ENCODE peak calls at places on chromosomes 7 and 10, in four cellular contexts. S is mesenchymal stem cell, X is A673, D is HCT116. V is an unnamed sample. For H3K4me1, the result is how much of the 10 kb centered on the place peaks cover.

GRCh38 chr7:75604408-75604807 is 112.3 kb downstream of the SPDYE5 start:
- DNase-seq in S (no peak), X (no peak), D (no peak), V (no peak)

GRCh38 chr10:117391436-117392205 is 16.4 kb upstream of the PDZD8 start:
- DNase-seq in S (no peak), X (no peak), D (no peak), V (no peak)

GRCh38 chr10:77034795-77035194 is 602.8 kb downstream of the KCNMA1 start:
- DNase-seq in S (no peak), X (no peak), D (no peak), V (no peak)

GRCh38 chr7:155009570-155010157 is 6.7 kb upstream of the PAXIP1 start:
- DNase-seq in S (peak), X (peak), D (peak), V (no peak)

GRCh38 chr7:6917258-6917657 is 91.2 kb upstream of the CCZ1B start:
- DNase-seq in S (no peak), X (no peak), D (no peak), V (no peak)

GRCh38 chr10:21989453-21990154 is 13.9 kb downstream of the DNAJC1 start:
- DNase-seq in S (peak), X (peak), D (peak), V (peak)

GRCh38 chr10:36671607-36672006 is 453.8 kb upstream of the ANKRD30A start:
- DNase-seq in S (peak), X (no peak), D (no peak), V (peak)

GRCh38 chr10:130425169-130425568 is 289.0 kb downstream of the GLRX3 start:
- DNase-seq in S (no peak), X (no peak), D (no peak), V (no peak)

GRCh38 chr10:101829561-101830315 is 11.5 kb upstream of the OGA start:
- DNase-seq in S (no peak), X (peak), D (no peak), V (no peak)

GRCh38 chr7:2120251-2120660 is 112.5 kb downstream of the MAD1L1 start:
- DNase-seq in S (no peak), X (no peak), D (no peak), V (no peak)

GRCh38 chr7:106630648-106631047 is 30.3 kb downstream of the CCDC71L start:
- DNase-seq in S (no peak), X (no peak), D (no peak), V (no peak)

GRCh38 chr7:112143567-112143966 is 62.6 kb downstream of the DOCK4 start:
- DNase-seq in S (peak), X (no peak), D (no peak), V (peak)

GRCh38 chr7:324011-324410 is 34.0 kb downstream of the FOXL3 start:
- DNase-seq in S (no peak), X (no peak), D (no peak), V (no peak)

GRCh38 chr10:33803248-33803647 is 468.8 kb upstream of the NRP1 start:
- DNase-seq in S (no peak), X (no peak), D (peak), V (peak)

GRCh38 chr7:24197852-24198251 is 86.1 kb upstream of the NPY start:
- DNase-seq in S (peak), X (peak), D (no peak), V (no peak)

GRCh38 chr7:28812641-28813040 is 145.5 kb downstream of the TRIL start:
- DNase-seq in S (no peak), X (no peak), D (no peak), V (no peak)

GRCh38 chr7:111658546-111658945 is 96.3 kb upstream of the IMMP2L start:
- DNase-seq in S (no peak), X (no peak), D (no peak), V (no peak)

GRCh38 chr10:18238875-18239485 is 98.8 kb downstream of the CACNB2 start:
- DNase-seq in S (peak), X (peak), D (peak), V (peak)

GRCh38 chr10:110420401-110421193 is 77.1 kb upstream of the DUSP5 start:
- DNase-seq in S (peak), X (no peak), D (no peak), V (peak)

GRCh38 chr10:5317547-5318107 is 47.1 kb upstream of the UCN3 start:
- DNase-seq in S (peak), X (peak), D (no peak), V (peak)

GRCh38 chr10:22461891-22462290 is 116.6 kb downstream of the SPAG6 start:
- DNase-seq in S (no peak), X (no peak), D (no peak), V (no peak)

GRCh38 chr10:16521311-16522016 is at the start of gene C1QL3:
- DNase-seq in S (peak), X (peak), D (no peak), V (peak)

GRCh38 chr7:145909956-145910611 is 206.5 kb upstream of the CNTNAP2 start:
- DNase-seq in S (peak), X (peak), D (no peak), V (peak)

GRCh38 chr10:10513067-10513466 is 504.6 kb upstream of the CELF2 start:
- DNase-seq in S (no peak), X (no peak), D (no peak), V (no peak)
- H3K4me3 ChIP-seq in S (no peak), X (no peak), D (no peak), V (no peak)

DNA sequence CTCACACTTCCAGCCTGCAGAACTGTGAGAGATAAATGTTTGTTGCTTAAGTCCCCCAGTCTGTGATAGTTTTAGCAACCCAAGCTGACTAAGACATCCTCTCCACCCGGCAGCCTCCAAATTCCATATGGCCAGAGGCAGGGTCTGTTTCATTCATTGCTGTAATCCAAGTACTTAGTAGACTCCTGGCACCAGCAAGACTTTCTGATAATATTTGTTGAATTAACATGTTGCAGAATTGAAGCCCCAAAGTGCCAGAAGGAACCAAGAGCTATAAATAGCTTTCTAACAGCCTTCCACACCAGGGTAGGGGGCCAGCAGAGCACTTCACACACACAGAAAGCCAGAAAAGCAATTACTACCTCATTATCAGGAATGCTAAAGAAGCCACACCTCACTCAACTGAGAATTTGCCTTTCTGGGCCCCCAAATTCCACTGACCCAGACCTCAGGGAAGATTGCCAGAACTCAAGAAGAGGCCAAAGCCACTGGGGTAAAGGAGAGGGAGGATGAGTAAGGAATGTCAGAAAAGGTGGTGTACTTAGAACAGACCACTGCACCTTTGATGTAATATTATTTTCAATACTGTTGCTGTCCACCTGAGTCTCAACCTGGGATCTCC is 5.7 kb downstream of the NOD1 start:
- DNase-seq in S (peak), X (no peak), D (no peak), V (peak)
- H3K27ac ChIP-seq in S (no peak), X (no peak), D (no peak), V (peak)

DNA sequence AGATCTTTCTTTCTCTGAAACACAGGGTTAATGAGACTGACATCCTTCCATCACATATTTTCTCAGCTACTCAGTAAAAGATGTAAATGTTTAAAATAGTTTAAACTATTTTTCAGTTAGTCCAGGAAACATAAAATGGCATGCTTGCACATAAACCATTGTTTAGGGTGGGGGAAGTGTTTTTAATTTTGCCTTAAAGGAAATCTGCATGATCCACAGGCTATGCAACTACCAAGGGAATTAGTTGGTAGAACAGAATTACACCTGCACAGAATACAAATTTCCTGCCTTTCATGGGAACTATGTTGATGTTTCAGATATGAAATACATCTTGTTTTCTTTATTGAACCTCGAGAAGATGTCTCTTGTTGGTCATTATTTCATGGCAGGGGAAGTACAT is 10.6 kb downstream of the CAV1 start:
- DNase-seq in S (no peak), X (no peak), D (no peak), V (no peak)
- H3K4me1 ChIP-seq in S (under half), X (half or more), D (under half), V (under half)

GRCh38 chr10:63523015-63523414 is 1.8 kb downstream of the REEP3 start:
- DNase-seq in S (no peak), X (no peak), D (no peak), V (no peak)
- H3K4me3 ChIP-seq in S (peak), X (peak), D (peak), V (peak)

DNA sequence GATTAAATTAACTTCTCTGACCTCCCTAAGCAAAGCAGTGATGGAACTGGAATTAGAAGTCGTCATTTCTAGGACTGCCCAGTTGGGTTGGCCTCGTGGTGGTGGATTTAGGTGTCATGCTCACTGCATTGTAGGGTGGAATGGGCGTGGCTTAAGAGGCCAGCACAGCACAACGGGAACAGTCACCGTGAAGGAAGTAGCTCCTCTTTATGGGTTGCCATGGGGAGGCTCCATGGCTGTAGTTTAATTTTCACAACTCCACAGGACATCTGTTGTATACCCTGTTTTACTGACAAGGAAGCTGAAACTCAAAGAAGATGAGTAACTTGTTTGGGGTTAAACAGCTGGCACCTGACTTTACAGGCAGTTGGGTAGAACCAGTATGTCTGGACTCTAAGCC is 208.3 kb downstream of the CELF2 start:
- DNase-seq in S (no peak), X (no peak), D (no peak), V (no peak)
- H3K27ac ChIP-seq in S (no peak), X (no peak), D (no peak), V (no peak)